ENCODE peak calls at places on chromosome 12, in eight cellular contexts. One of them, this sample, is unnamed.

GRCh38 chr12:48007206-48007605 is 2.9 kb upstream of the COL2A1 start:
- DNase-seq in GM23248: no peak
- DNase-seq in PC-3: no peak
- DNase-seq in OCI-LY7: no peak
- DNase-seq in SK-N-SH: no peak
- DNase-seq in HCT116: no peak
- DNase-seq in neural progenitor cell: no peak
- DNase-seq in GM23338: no peak
- DNase-seq in this sample: no peak

GRCh38 chr12:120598674-120599463 is 17.7 kb upstream of the POP5 start:
- DNase-seq in GM23248: peak
- DNase-seq in PC-3: peak
- DNase-seq in OCI-LY7: no peak
- DNase-seq in SK-N-SH: no peak
- DNase-seq in HCT116: no peak
- DNase-seq in neural progenitor cell: no peak
- DNase-seq in GM23338: no peak
- DNase-seq in this sample: peak

GRCh38 chr12:46904406-46905240 is 78.8 kb upstream of the SLC38A4 start:
- DNase-seq in GM23248: peak
- DNase-seq in PC-3: no peak
- DNase-seq in OCI-LY7: no peak
- DNase-seq in SK-N-SH: no peak
- DNase-seq in HCT116: no peak
- DNase-seq in neural progenitor cell: no peak
- DNase-seq in GM23338: no peak
- DNase-seq in this sample: no peak

GRCh38 chr12:78096909-78097597 is 266.4 kb downstream of the NAV3 start:
- DNase-seq in GM23248: peak
- DNase-seq in PC-3: no peak
- DNase-seq in OCI-LY7: no peak
- DNase-seq in SK-N-SH: peak
- DNase-seq in HCT116: no peak
- DNase-seq in neural progenitor cell: no peak
- DNase-seq in GM23338: no peak
- DNase-seq in this sample: peak

GRCh38 chr12:56520025-56520810 is 1.4 kb upstream of the RBMS2 start:
- DNase-seq in GM23248: peak
- DNase-seq in PC-3: no peak
- DNase-seq in OCI-LY7: no peak
- DNase-seq in SK-N-SH: no peak
- DNase-seq in HCT116: no peak
- DNase-seq in neural progenitor cell: no peak
- DNase-seq in GM23338: peak
- DNase-seq in this sample: no peak

GRCh38 chr12:65500121-65500846 is 221.8 kb downstream of the MSRB3 start:
- DNase-seq in GM23248: peak
- DNase-seq in PC-3: peak
- DNase-seq in OCI-LY7: no peak
- DNase-seq in SK-N-SH: no peak
- DNase-seq in HCT116: peak
- DNase-seq in neural progenitor cell: no peak
- DNase-seq in GM23338: no peak
- DNase-seq in this sample: no peak

GRCh38 chr12:47885012-47885501 is 19.7 kb downstream of the VDR start:
- DNase-seq in GM23248: no peak
- DNase-seq in PC-3: no peak
- DNase-seq in OCI-LY7: no peak
- DNase-seq in SK-N-SH: no peak
- DNase-seq in HCT116: no peak
- DNase-seq in neural progenitor cell: no peak
- DNase-seq in GM23338: no peak
- DNase-seq in this sample: no peak

GRCh38 chr12:29200586-29200985 is 51.5 kb downstream of the FAR2 start:
- DNase-seq in GM23248: no peak
- DNase-seq in PC-3: no peak
- DNase-seq in OCI-LY7: no peak
- DNase-seq in SK-N-SH: no peak
- DNase-seq in HCT116: no peak
- DNase-seq in neural progenitor cell: peak
- DNase-seq in GM23338: peak
- DNase-seq in this sample: no peak

GRCh38 chr12:2490746-2491145 is 304.0 kb upstream of the FKBP4 start:
- DNase-seq in GM23248: no peak
- DNase-seq in PC-3: no peak
- DNase-seq in OCI-LY7: no peak
- DNase-seq in SK-N-SH: no peak
- DNase-seq in HCT116: no peak
- DNase-seq in neural progenitor cell: no peak
- DNase-seq in GM23338: no peak
- DNase-seq in this sample: no peak

GRCh38 chr12:72234871-72235270 is 37.3 kb upstream of the TRHDE start:
- DNase-seq in GM23248: peak
- DNase-seq in PC-3: no peak
- DNase-seq in OCI-LY7: no peak
- DNase-seq in SK-N-SH: no peak
- DNase-seq in HCT116: no peak
- DNase-seq in neural progenitor cell: no peak
- DNase-seq in GM23338: no peak
- DNase-seq in this sample: no peak

DNA sequence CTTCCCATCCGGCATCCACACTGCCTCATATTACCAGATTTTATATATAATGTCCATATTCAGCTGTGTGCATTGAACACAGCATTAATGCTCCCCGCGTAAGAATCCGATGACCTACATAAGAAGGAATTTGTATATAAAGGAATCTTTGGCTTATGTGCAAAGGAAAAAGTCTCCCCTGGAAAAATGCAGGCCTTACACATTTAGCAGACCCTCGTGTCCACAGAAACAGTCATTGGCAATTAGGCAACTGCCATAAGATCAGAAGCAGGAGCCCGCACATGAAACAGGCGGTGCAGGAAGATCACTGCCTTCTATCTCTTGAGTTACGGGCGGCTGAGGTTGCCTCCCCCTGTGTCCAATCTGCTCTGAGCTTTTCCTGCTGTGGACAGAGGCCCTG is 63.2 kb upstream of the RFX4 start:
- DNase-seq in GM23248: peak
- DNase-seq in PC-3: no peak
- DNase-seq in OCI-LY7: no peak
- DNase-seq in SK-N-SH: peak
- DNase-seq in HCT116: no peak
- DNase-seq in neural progenitor cell: no peak
- DNase-seq in GM23338: no peak
- DNase-seq in this sample: peak
- TF ChIP-seq EZH2phosphoT487 in GM23248: no peak
- TF ChIP-seq EZH2phosphoT487 in PC-3: no peak
- TF ChIP-seq EZH2phosphoT487 in OCI-LY7: no peak
- TF ChIP-seq EZH2phosphoT487 in SK-N-SH: no peak
- TF ChIP-seq EZH2phosphoT487 in HCT116: no peak
- TF ChIP-seq EZH2phosphoT487 in neural progenitor cell: no peak
- TF ChIP-seq EZH2phosphoT487 in GM23338: no peak
- TF ChIP-seq EZH2phosphoT487 in this sample: no peak

GRCh38 chr12:121801601-121802484 is 2.0 kb upstream of the SETD1B start:
- DNase-seq in GM23248: peak
- DNase-seq in PC-3: peak
- DNase-seq in OCI-LY7: peak
- DNase-seq in SK-N-SH: no peak
- DNase-seq in HCT116: no peak
- DNase-seq in neural progenitor cell: peak
- DNase-seq in GM23338: peak
- DNase-seq in this sample: no peak
- TF ChIP-seq EZH2phosphoT487 in GM23248: no peak
- TF ChIP-seq EZH2phosphoT487 in PC-3: no peak
- TF ChIP-seq EZH2phosphoT487 in OCI-LY7: no peak
- TF ChIP-seq EZH2phosphoT487 in SK-N-SH: no peak
- TF ChIP-seq EZH2phosphoT487 in HCT116: no peak
- TF ChIP-seq EZH2phosphoT487 in neural progenitor cell: no peak
- TF ChIP-seq EZH2phosphoT487 in GM23338: no peak
- TF ChIP-seq EZH2phosphoT487 in this sample: no peak

GRCh38 chr12:63008372-63008771 is 73.4 kb upstream of the PPM1H start:
- DNase-seq in GM23248: no peak
- DNase-seq in PC-3: no peak
- DNase-seq in OCI-LY7: no peak
- DNase-seq in SK-N-SH: no peak
- DNase-seq in HCT116: no peak
- DNase-seq in neural progenitor cell: no peak
- DNase-seq in GM23338: no peak
- DNase-seq in this sample: no peak

GRCh38 chr12:63007726-63008125 is 72.8 kb upstream of the PPM1H start:
- DNase-seq in GM23248: no peak
- DNase-seq in PC-3: no peak
- DNase-seq in OCI-LY7: no peak
- DNase-seq in SK-N-SH: no peak
- DNase-seq in HCT116: no peak
- DNase-seq in neural progenitor cell: no peak
- DNase-seq in GM23338: no peak
- DNase-seq in this sample: no peak

GRCh38 chr12:62998454-62998853 is 63.5 kb upstream of the PPM1H start:
- DNase-seq in GM23248: no peak
- DNase-seq in PC-3: no peak
- DNase-seq in OCI-LY7: no peak
- DNase-seq in SK-N-SH: no peak
- DNase-seq in HCT116: no peak
- DNase-seq in neural progenitor cell: no peak
- DNase-seq in GM23338: no peak
- DNase-seq in this sample: no peak

GRCh38 chr12:63006536-63006935 is 71.6 kb upstream of the PPM1H start:
- DNase-seq in GM23248: no peak
- DNase-seq in PC-3: no peak
- DNase-seq in OCI-LY7: no peak
- DNase-seq in SK-N-SH: no peak
- DNase-seq in HCT116: no peak
- DNase-seq in neural progenitor cell: no peak
- DNase-seq in GM23338: no peak
- DNase-seq in this sample: no peak

DNA sequence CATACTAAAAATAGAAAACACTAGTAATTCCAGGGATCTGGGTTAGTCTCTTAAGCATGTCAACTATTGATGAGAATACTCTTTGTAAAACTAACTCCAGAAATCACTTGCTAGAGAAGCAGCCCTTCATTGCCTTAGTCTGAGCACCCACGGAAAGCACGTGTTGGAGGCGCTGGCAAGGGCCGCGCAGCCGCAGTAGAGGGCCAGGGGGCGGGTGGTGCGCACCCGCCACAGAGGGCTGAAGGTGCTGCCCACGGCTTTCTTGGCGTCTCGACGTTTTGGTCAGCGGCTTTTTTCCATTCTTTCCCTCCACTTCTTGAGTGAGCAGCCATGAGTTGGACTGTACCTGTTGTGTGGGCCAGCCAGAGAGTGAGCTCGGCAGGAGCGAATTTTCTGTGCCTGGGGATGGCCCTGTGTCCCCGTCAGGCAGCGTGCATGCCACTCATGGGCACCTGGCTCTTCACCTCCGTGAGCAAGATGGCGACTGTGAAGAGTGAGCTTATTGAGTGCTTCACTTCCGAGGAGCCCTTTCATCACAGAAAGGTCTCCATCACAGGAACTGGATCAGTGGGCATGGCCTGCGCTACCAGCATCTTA is 68.4 kb upstream of the PPM1H start:
- DNase-seq in GM23248: no peak
- DNase-seq in PC-3: no peak
- DNase-seq in OCI-LY7: no peak
- DNase-seq in SK-N-SH: no peak
- DNase-seq in HCT116: no peak
- DNase-seq in neural progenitor cell: no peak
- DNase-seq in GM23338: no peak
- DNase-seq in this sample: no peak
- TF ChIP-seq EZH2phosphoT487 in GM23248: no peak
- TF ChIP-seq EZH2phosphoT487 in PC-3: no peak
- TF ChIP-seq EZH2phosphoT487 in OCI-LY7: no peak
- TF ChIP-seq EZH2phosphoT487 in SK-N-SH: no peak
- TF ChIP-seq EZH2phosphoT487 in HCT116: no peak
- TF ChIP-seq EZH2phosphoT487 in neural progenitor cell: no peak
- TF ChIP-seq EZH2phosphoT487 in GM23338: no peak
- TF ChIP-seq EZH2phosphoT487 in this sample: no peak

DNA sequence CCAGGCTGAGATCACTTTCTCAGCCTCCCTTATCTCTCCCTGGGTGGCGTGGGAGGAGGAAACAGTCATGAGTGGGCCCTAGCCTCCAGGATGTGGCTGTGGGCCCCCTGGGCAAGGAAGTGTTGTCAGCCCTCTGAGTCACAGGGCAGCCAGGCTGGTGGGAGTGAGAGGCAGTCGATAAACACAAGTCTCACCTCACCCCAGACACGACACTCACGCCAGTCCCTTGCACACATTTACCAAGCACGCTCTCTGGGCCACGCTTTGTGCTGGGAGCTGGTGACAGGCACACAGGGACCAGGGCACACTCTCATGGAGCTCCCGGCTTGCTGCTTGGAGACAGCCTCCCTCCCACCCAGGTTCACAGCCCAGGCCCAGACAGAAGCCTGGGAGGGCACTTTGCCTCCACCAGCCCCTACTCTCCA is 1.9 kb upstream of the KRT79 start:
- DNase-seq in GM23248: peak
- DNase-seq in PC-3: peak
- DNase-seq in OCI-LY7: no peak
- DNase-seq in SK-N-SH: no peak
- DNase-seq in HCT116: no peak
- DNase-seq in neural progenitor cell: no peak
- DNase-seq in GM23338: no peak
- DNase-seq in this sample: no peak
- TF ChIP-seq EZH2phosphoT487 in GM23248: no peak
- TF ChIP-seq EZH2phosphoT487 in PC-3: no peak
- TF ChIP-seq EZH2phosphoT487 in OCI-LY7: no peak
- TF ChIP-seq EZH2phosphoT487 in SK-N-SH: no peak
- TF ChIP-seq EZH2phosphoT487 in HCT116: no peak
- TF ChIP-seq EZH2phosphoT487 in neural progenitor cell: no peak
- TF ChIP-seq EZH2phosphoT487 in GM23338: no peak
- TF ChIP-seq EZH2phosphoT487 in this sample: no peak

DNA sequence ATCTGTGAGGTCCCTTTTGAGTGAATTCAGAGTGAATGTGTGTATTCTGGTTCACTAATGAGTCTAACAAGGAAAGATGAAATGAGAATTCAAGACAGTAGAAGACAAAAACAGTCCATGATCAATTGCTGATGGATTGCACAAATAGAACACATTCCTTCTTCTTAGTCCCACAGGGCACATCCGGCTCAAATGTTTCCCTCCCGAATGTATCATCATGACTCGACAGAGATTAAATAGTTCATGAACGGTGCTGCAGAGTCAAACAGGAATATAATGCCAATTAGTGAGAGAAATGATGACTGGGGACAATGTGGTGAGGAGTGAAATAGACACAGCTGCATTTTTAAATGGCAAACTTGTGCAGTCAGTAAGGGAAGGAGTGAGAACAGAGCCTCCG is 11.5 kb upstream of the SFSWAP start:
- DNase-seq in GM23248: peak
- DNase-seq in PC-3: peak
- DNase-seq in OCI-LY7: no peak
- DNase-seq in SK-N-SH: no peak
- DNase-seq in HCT116: no peak
- DNase-seq in neural progenitor cell: no peak
- DNase-seq in GM23338: no peak
- DNase-seq in this sample: no peak
- TF ChIP-seq EZH2phosphoT487 in GM23248: no peak
- TF ChIP-seq EZH2phosphoT487 in PC-3: no peak
- TF ChIP-seq EZH2phosphoT487 in OCI-LY7: no peak
- TF ChIP-seq EZH2phosphoT487 in SK-N-SH: no peak
- TF ChIP-seq EZH2phosphoT487 in HCT116: no peak
- TF ChIP-seq EZH2phosphoT487 in neural progenitor cell: no peak
- TF ChIP-seq EZH2phosphoT487 in GM23338: no peak
- TF ChIP-seq EZH2phosphoT487 in this sample: no peak